ENCODE peak calls at places on chromosomes 6 and 20, in four cellular contexts. H, P, M and R are unnamed samples.
A peak's percentile ranks its signal among the peaks of the same experiment; 100 is the strongest.

GRCh38 chr6:36853325-36853724 is 14.1 kb upstream of the CPNE5 start:
- DNase-seq in H (peak; percentile 90), P (peak; percentile 62), M (no peak), R (no peak)

GRCh38 chr6:83193747-83194582 is 808 bp downstream of the RWDD2A start:
- DNase-seq in H (no peak), P (no peak), M (peak; percentile 40), R (peak; percentile 52)

GRCh38 chr6:52394251-52394666 is 25.9 kb upstream of the EFHC1 start:
- DNase-seq in H (no peak), P (no peak), M (no peak), R (no peak)

GRCh38 chr20:17642404-17643269 is 39.4 kb downstream of the RRBP1 start:
- DNase-seq in H (no peak), P (no peak), M (no peak), R (no peak)

GRCh38 chr6:167566711-167567141 is 241.8 kb downstream of the TTLL2 start:
- DNase-seq in H (no peak), P (no peak), M (no peak), R (no peak)

GRCh38 chr20:53606364-53606985 is 12.8 kb upstream of the ZNF217 start:
- DNase-seq in H (peak; percentile 82), P (peak; percentile 60), M (no peak), R (no peak)

GRCh38 chr20:48238781-48239180 is 453.5 kb upstream of the SULF2 start:
- DNase-seq in H (peak; percentile 1), P (no peak), M (no peak), R (no peak)

GRCh38 chr6:77825204-77825603 is 172.4 kb downstream of the MEI4 start:
- DNase-seq in H (no peak), P (no peak), M (no peak), R (no peak)

GRCh38 chr6:159693894-159694545 is 979 bp upstream of the SOD2 start:
- DNase-seq in H (peak; percentile 36), P (no peak), M (peak; percentile 47), R (peak; percentile 78)

GRCh38 chr6:34021839-34022190 is 124.1 kb downstream of the GRM4 start:
- DNase-seq in H (no peak), P (no peak), M (peak; percentile 49), R (no peak)

GRCh38 chr6:30495993-30496392 is 6.7 kb downstream of the HLA-E start:
- DNase-seq in H (no peak), P (no peak), M (no peak), R (no peak)

GRCh38 chr6:106477158-106477557 is 116.6 kb downstream of the CRYBG1 start:
- DNase-seq in H (no peak), P (no peak), M (no peak), R (no peak)